ENCODE peak calls at places on chromosome 22, in seven cellular contexts. M is stimulated activated CD4-positive, alpha-beta T cell treated with anti-CD3 and anti-CD28 coated beads, Interleukin-12 subunit alpha, Interleukin-12 subunit beta, amount 100 ng/mL, for 4 hours; Y is pancreas; P is foreskin melanocyte; U is NCI-H460; Q is activated naive CD8-positive, alpha-beta T cell treated with anti-CD3 and anti-CD28 coated beads, Interleukin-2, amount 50 U/mL, for 24 hours; I is caudate nucleus. K is an unnamed sample.

GRCh38 chr22:26889794-26890193 is 232.4 kb downstream of the MIAT start:
- DNase-seq in M (no peak), Y (no peak), P (no peak), U (no peak), Q (no peak), I (no peak), K (no peak)

GRCh38 chr22:24066872-24067271 is 55.8 kb downstream of the CABIN1 start:
- DNase-seq in M (no peak), Y (no peak), P (no peak), U (no peak), Q (no peak), I (no peak), K (no peak)

GRCh38 chr22:48900327-48900597 is 927.4 kb downstream of the BRD1 start:
- DNase-seq in M (no peak), Y (no peak), P (no peak), U (no peak), Q (no peak), I (no peak), K (no peak)

GRCh38 chr22:22171357-22172218 is 73.0 kb upstream of the VPREB1 start:
- DNase-seq in M (no peak), Y (no peak), P (no peak), U (no peak), Q (no peak), I (no peak), K (no peak)

GRCh38 chr22:50012201-50013181 is at the start of gene IL17REL:
- DNase-seq in M (no peak), Y (peak), P (peak), U (no peak), Q (no peak), I (no peak), K (no peak)

GRCh38 chr22:39534591-39535301 is 2.2 kb upstream of the RPS19BP1 start:
- DNase-seq in M (peak), Y (peak), P (peak), U (peak), Q (peak), I (no peak), K (no peak)

GRCh38 chr22:31049815-31050420 is 31.2 kb upstream of the SMTN start:
- DNase-seq in M (no peak), Y (no peak), P (peak), U (no peak), Q (no peak), I (no peak), K (no peak)

GRCh38 chr22:48804811-48805301 is 1022.8 kb downstream of the BRD1 start:
- DNase-seq in M (no peak), Y (no peak), P (no peak), U (no peak), Q (no peak), I (no peak), K (no peak)

GRCh38 chr22:23549198-23549595 is 30.9 kb downstream of the IGLL1 start:
- DNase-seq in M (no peak), Y (no peak), P (no peak), U (no peak), Q (no peak), I (no peak), K (no peak)

GRCh38 chr22:29011868-29012428 is 49.7 kb downstream of the C22orf31 start:
- DNase-seq in M (no peak), Y (no peak), P (no peak), U (no peak), Q (no peak), I (no peak), K (no peak)

GRCh38 chr22:38697055-38697980 is 3.4 kb downstream of the JOSD1 start:
- DNase-seq in M (no peak), Y (no peak), P (no peak), U (no peak), Q (no peak), I (no peak), K (no peak)

GRCh38 chr22:24450600-24450999 is 23.2 kb downstream of the ADORA2A start:
- DNase-seq in M (no peak), Y (no peak), P (no peak), U (no peak), Q (no peak), I (no peak), K (no peak)

GRCh38 chr22:27748355-27749168 is 53.0 kb downstream of the MN1 start:
- DNase-seq in M (no peak), Y (no peak), P (no peak), U (peak), Q (no peak), I (no peak), K (no peak)

GRCh38 chr22:22746963-22747933 is 102.8 kb downstream of the GGTLC2 start:
- DNase-seq in M (no peak), Y (no peak), P (no peak), U (no peak), Q (no peak), I (no peak), K (no peak)

GRCh38 chr22:26432619-26433311 is 3.7 kb downstream of the ASPHD2 start:
- DNase-seq in M (no peak), Y (no peak), P (no peak), U (no peak), Q (no peak), I (no peak), K (no peak)

GRCh38 chr22:39360674-39361413 is 11.1 kb downstream of the SYNGR1 start:
- DNase-seq in M (no peak), Y (no peak), P (no peak), U (no peak), Q (no peak), I (no peak), K (no peak)

GRCh38 chr22:32801436-32802290 is at the start of gene TIMP3:
- DNase-seq in M (peak), Y (peak), P (peak), U (no peak), Q (no peak), I (no peak), K (no peak)

GRCh38 chr22:39956932-39957664 is 3.1 kb upstream of the TMA7B start:
- DNase-seq in M (no peak), Y (no peak), P (no peak), U (no peak), Q (no peak), I (no peak), K (no peak)

GRCh38 chr22:23856721-23857605 is 712 bp upstream of the SLC2A11 start:
- DNase-seq in M (no peak), Y (peak), P (peak), U (no peak), Q (no peak), I (no peak), K (no peak)

GRCh38 chr22:21754523-21755128 is 19.0 kb upstream of the YPEL1 start:
- DNase-seq in M (no peak), Y (no peak), P (no peak), U (no peak), Q (no peak), I (no peak), K (no peak)

GRCh38 chr22:20238567-20239062 is 29.5 kb downstream of the RTN4R start:
- DNase-seq in M (peak), Y (no peak), P (no peak), U (peak), Q (peak), I (no peak), K (peak)

GRCh38 chr22:42229455-42230149 is 40.9 kb downstream of the TCF20 start:
- DNase-seq in M (no peak), Y (no peak), P (no peak), U (no peak), Q (no peak), I (no peak), K (no peak)

GRCh38 chr22:40220316-40221054 is 42.8 kb downstream of the TNRC6B start:
- DNase-seq in M (no peak), Y (no peak), P (no peak), U (no peak), Q (no peak), I (no peak), K (no peak)

GRCh38 chr22:48478124-48478523 is 1349.5 kb downstream of the BRD1 start:
- DNase-seq in M (no peak), Y (no peak), P (no peak), U (no peak), Q (no peak), I (no peak), K (no peak)

GRCh38 chr22:48892571-48893287 is 934.9 kb downstream of the BRD1 start:
- DNase-seq in M (no peak), Y (no peak), P (no peak), U (no peak), Q (no peak), I (no peak), K (no peak)

K was measured in iPS DF 6.9.